ENCODE peak calls at places on chromosomes 5 and 9, in five cellular contexts. One of them, this sample, is unnamed.

GRCh38 chr9:84991506-84991855 is 322.0 kb downstream of the NTRK2 start:
- DNase-seq in breast epithelium: no peak
- DNase-seq in left ventricle myocardium inferior: no peak
- DNase-seq in caudate nucleus: no peak
- DNase-seq in K562: no peak
- DNase-seq in this sample: no peak

GRCh38 chr5:147887026-147887627 is 8.6 kb downstream of the SCGB3A2 start:
- DNase-seq in breast epithelium: no peak
- DNase-seq in left ventricle myocardium inferior: no peak
- DNase-seq in caudate nucleus: no peak
- DNase-seq in K562: no peak
- DNase-seq in this sample: no peak

GRCh38 chr5:154826-155225 is 36.5 kb upstream of the LRRC14B start:
- DNase-seq in breast epithelium: no peak
- DNase-seq in left ventricle myocardium inferior: no peak
- DNase-seq in caudate nucleus: no peak
- DNase-seq in K562: no peak
- DNase-seq in this sample: peak

GRCh38 chr5:157506981-157507780 is 47.2 kb downstream of the NIPAL4 start:
- DNase-seq in breast epithelium: no peak
- DNase-seq in left ventricle myocardium inferior: no peak
- DNase-seq in caudate nucleus: no peak
- DNase-seq in K562: no peak
- DNase-seq in this sample: no peak

GRCh38 chr5:133877351-133878235 is 90.8 kb downstream of the C5orf15 start:
- DNase-seq in breast epithelium: no peak
- DNase-seq in left ventricle myocardium inferior: no peak
- DNase-seq in caudate nucleus: no peak
- DNase-seq in K562: no peak
- DNase-seq in this sample: no peak

GRCh38 chr5:96614110-96614691 is 48.0 kb upstream of the CAST start:
- DNase-seq in breast epithelium: peak
- DNase-seq in left ventricle myocardium inferior: no peak
- DNase-seq in caudate nucleus: no peak
- DNase-seq in K562: peak
- DNase-seq in this sample: peak

GRCh38 chr9:128027166-128027539 is 40.0 kb downstream of the NAIF1 start:
- DNase-seq in breast epithelium: no peak
- DNase-seq in left ventricle myocardium inferior: no peak
- DNase-seq in caudate nucleus: no peak
- DNase-seq in K562: no peak
- DNase-seq in this sample: peak

GRCh38 chr9:134597041-134597913 is 44.3 kb upstream of the COL5A1 start:
- DNase-seq in breast epithelium: no peak
- DNase-seq in left ventricle myocardium inferior: no peak
- DNase-seq in caudate nucleus: no peak
- DNase-seq in K562: no peak
- DNase-seq in this sample: no peak

GRCh38 chr9:114281421-114282103 is 41.3 kb upstream of the ORM1 start:
- DNase-seq in breast epithelium: no peak
- DNase-seq in left ventricle myocardium inferior: peak
- DNase-seq in caudate nucleus: no peak
- DNase-seq in K562: no peak
- DNase-seq in this sample: no peak

GRCh38 chr5:106649031-106649430 is 1021.7 kb downstream of the EFNA5 start:
- DNase-seq in breast epithelium: no peak
- DNase-seq in left ventricle myocardium inferior: no peak
- DNase-seq in caudate nucleus: no peak
- DNase-seq in K562: no peak
- DNase-seq in this sample: no peak

GRCh38 chr5:150061538-150061995 is 24.8 kb downstream of the CSF1R start:
- DNase-seq in breast epithelium: no peak
- DNase-seq in left ventricle myocardium inferior: no peak
- DNase-seq in caudate nucleus: no peak
- DNase-seq in K562: no peak
- DNase-seq in this sample: no peak

GRCh38 chr9:110183208-110184145 is 24.5 kb downstream of the C9orf152 start:
- DNase-seq in breast epithelium: peak
- DNase-seq in left ventricle myocardium inferior: no peak
- DNase-seq in caudate nucleus: no peak
- DNase-seq in K562: peak
- DNase-seq in this sample: peak

GRCh38 chr9:81634915-81635516 is 54.3 kb downstream of the TLE1 start:
- DNase-seq in breast epithelium: no peak
- DNase-seq in left ventricle myocardium inferior: no peak
- DNase-seq in caudate nucleus: no peak
- DNase-seq in K562: no peak
- DNase-seq in this sample: no peak

GRCh38 chr9:13791816-13792215 is 512.3 kb upstream of the MPDZ start:
- DNase-seq in breast epithelium: no peak
- DNase-seq in left ventricle myocardium inferior: no peak
- DNase-seq in caudate nucleus: no peak
- DNase-seq in K562: no peak
- DNase-seq in this sample: no peak

GRCh38 chr5:160048131-160048530 is 39.2 kb downstream of the TTC1 start:
- DNase-seq in breast epithelium: no peak
- DNase-seq in left ventricle myocardium inferior: no peak
- DNase-seq in caudate nucleus: no peak
- DNase-seq in K562: no peak
- DNase-seq in this sample: no peak

GRCh38 chr9:135050072-135050990 is 37.1 kb upstream of the OLFM1 start:
- DNase-seq in breast epithelium: no peak
- DNase-seq in left ventricle myocardium inferior: no peak
- DNase-seq in caudate nucleus: no peak
- DNase-seq in K562: no peak
- DNase-seq in this sample: peak

GRCh38 chr5:61840354-61840753 is 465.7 kb upstream of the KIF2A start:
- DNase-seq in breast epithelium: no peak
- DNase-seq in left ventricle myocardium inferior: no peak
- DNase-seq in caudate nucleus: no peak
- DNase-seq in K562: no peak
- DNase-seq in this sample: no peak

GRCh38 chr9:16337322-16338029 is 533.0 kb downstream of the BNC2 start:
- DNase-seq in breast epithelium: no peak
- DNase-seq in left ventricle myocardium inferior: no peak
- DNase-seq in caudate nucleus: no peak
- DNase-seq in K562: no peak
- DNase-seq in this sample: no peak

GRCh38 chr9:127330501-127330900 is 65.9 kb downstream of the GARNL3 start:
- DNase-seq in breast epithelium: no peak
- DNase-seq in left ventricle myocardium inferior: no peak
- DNase-seq in caudate nucleus: no peak
- DNase-seq in K562: no peak
- DNase-seq in this sample: no peak

GRCh38 chr5:141783599-141784296 is 94.5 kb downstream of the PCDH1 start:
- DNase-seq in breast epithelium: no peak
- DNase-seq in left ventricle myocardium inferior: no peak
- DNase-seq in caudate nucleus: no peak
- DNase-seq in K562: no peak
- DNase-seq in this sample: no peak

GRCh38 chr9:123349691-123350480 is 6.1 kb upstream of the CRB2 start:
- DNase-seq in breast epithelium: peak
- DNase-seq in left ventricle myocardium inferior: no peak
- DNase-seq in caudate nucleus: no peak
- DNase-seq in K562: peak
- DNase-seq in this sample: no peak

GRCh38 chr9:130301483-130302286 is 36.1 kb downstream of the HMCN2 start:
- DNase-seq in breast epithelium: peak
- DNase-seq in left ventricle myocardium inferior: peak
- DNase-seq in caudate nucleus: no peak
- DNase-seq in K562: no peak
- DNase-seq in this sample: peak

GRCh38 chr9:137646341-137646740 is 27.5 kb downstream of the EHMT1 start:
- DNase-seq in breast epithelium: no peak
- DNase-seq in left ventricle myocardium inferior: peak
- DNase-seq in caudate nucleus: no peak
- DNase-seq in K562: no peak
- DNase-seq in this sample: no peak

GRCh38 chr9:137645211-137645610 is 26.4 kb downstream of the EHMT1 start:
- DNase-seq in breast epithelium: no peak
- DNase-seq in left ventricle myocardium inferior: no peak
- DNase-seq in caudate nucleus: no peak
- DNase-seq in K562: no peak
- DNase-seq in this sample: no peak

GRCh38 chr9:137648396-137648795 is 29.6 kb downstream of the EHMT1 start:
- DNase-seq in breast epithelium: no peak
- DNase-seq in left ventricle myocardium inferior: no peak
- DNase-seq in caudate nucleus: no peak
- DNase-seq in K562: no peak
- DNase-seq in this sample: no peak

GRCh38 chr9:137649553-137649952 is 30.7 kb downstream of the EHMT1 start:
- DNase-seq in breast epithelium: no peak
- DNase-seq in left ventricle myocardium inferior: no peak
- DNase-seq in caudate nucleus: no peak
- DNase-seq in K562: no peak
- DNase-seq in this sample: no peak

DNA sequence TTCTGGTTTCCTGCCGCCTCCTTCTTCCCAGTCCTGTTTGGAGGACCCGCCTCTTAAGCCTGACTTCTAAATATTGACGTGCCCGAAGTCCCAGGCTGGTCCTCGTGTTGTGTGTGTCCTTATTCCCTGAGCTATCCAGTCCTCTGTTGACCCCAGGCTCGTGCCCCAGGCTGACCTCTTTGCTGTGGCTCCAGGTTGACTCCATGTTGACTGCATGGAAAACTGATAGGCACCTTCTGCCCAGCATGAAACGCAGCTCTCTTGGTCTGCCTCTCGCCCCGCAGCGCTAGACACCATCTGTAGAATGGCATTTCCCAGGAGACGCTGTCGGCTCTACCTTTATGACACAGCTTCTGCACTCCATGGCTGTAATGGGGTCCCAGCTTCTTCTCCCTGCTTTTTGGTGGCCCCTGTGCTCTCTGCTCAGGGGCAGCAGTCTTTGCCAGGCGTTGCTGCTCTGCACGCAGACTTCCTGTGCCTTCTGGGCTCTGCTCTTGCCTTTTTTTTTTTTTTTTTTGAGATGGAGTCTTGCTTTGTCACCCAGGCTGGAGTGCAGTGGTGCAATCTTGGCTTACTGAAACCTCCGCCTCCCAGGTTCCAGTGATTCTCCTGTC is 28.4 kb downstream of the EHMT1 start:
- DNase-seq in breast epithelium: no peak
- DNase-seq in left ventricle myocardium inferior: peak
- DNase-seq in caudate nucleus: no peak
- DNase-seq in K562: no peak
- DNase-seq in this sample: no peak
- H3K27ac ChIP-seq in breast epithelium: no peak
- H3K27ac ChIP-seq in left ventricle myocardium inferior: no peak
- H3K27ac ChIP-seq in caudate nucleus: no peak
- H3K27ac ChIP-seq in K562: no peak
- H3K27ac ChIP-seq in this sample: no peak

GRCh38 chr9:100591139-100591538 is 13.3 kb downstream of the CAVIN4 start:
- DNase-seq in breast epithelium: no peak
- DNase-seq in left ventricle myocardium inferior: no peak
- DNase-seq in caudate nucleus: no peak
- DNase-seq in K562: no peak
- DNase-seq in this sample: no peak
- H3K27ac ChIP-seq in breast epithelium: no peak
- H3K27ac ChIP-seq in left ventricle myocardium inferior: no peak
- H3K27ac ChIP-seq in caudate nucleus: peak
- H3K27ac ChIP-seq in K562: no peak
- H3K27ac ChIP-seq in this sample: no peak

GRCh38 chr9:98607152-98607551 is 101.6 kb downstream of the GABBR2 start:
- DNase-seq in breast epithelium: no peak
- DNase-seq in left ventricle myocardium inferior: no peak
- DNase-seq in caudate nucleus: no peak
- DNase-seq in K562: no peak
- DNase-seq in this sample: no peak
- H3K27ac ChIP-seq in breast epithelium: no peak
- H3K27ac ChIP-seq in left ventricle myocardium inferior: no peak
- H3K27ac ChIP-seq in caudate nucleus: no peak
- H3K27ac ChIP-seq in K562: no peak
- H3K27ac ChIP-seq in this sample: no peak

GRCh38 chr5:35878079-35878478 is 21.4 kb downstream of the IL7R start:
- DNase-seq in breast epithelium: no peak
- DNase-seq in left ventricle myocardium inferior: no peak
- DNase-seq in caudate nucleus: no peak
- DNase-seq in K562: no peak
- DNase-seq in this sample: no peak

GRCh38 chr5:35876454-35876853 is 19.8 kb downstream of the IL7R start:
- DNase-seq in breast epithelium: no peak
- DNase-seq in left ventricle myocardium inferior: no peak
- DNase-seq in caudate nucleus: no peak
- DNase-seq in K562: no peak
- DNase-seq in this sample: no peak

GRCh38 chr5:35876922-35877321 is 20.2 kb downstream of the IL7R start:
- DNase-seq in breast epithelium: no peak
- DNase-seq in left ventricle myocardium inferior: no peak
- DNase-seq in caudate nucleus: no peak
- DNase-seq in K562: no peak
- DNase-seq in this sample: no peak

GRCh38 chr5:35879649-35880048 is 23.0 kb downstream of the IL7R start:
- DNase-seq in breast epithelium: no peak
- DNase-seq in left ventricle myocardium inferior: no peak
- DNase-seq in caudate nucleus: no peak
- DNase-seq in K562: no peak
- DNase-seq in this sample: no peak

GRCh38 chr5:35877655-35878054 is 21.0 kb downstream of the IL7R start:
- DNase-seq in breast epithelium: no peak
- DNase-seq in left ventricle myocardium inferior: no peak
- DNase-seq in caudate nucleus: no peak
- DNase-seq in K562: no peak
- DNase-seq in this sample: no peak
- H3K27ac ChIP-seq in breast epithelium: no peak
- H3K27ac ChIP-seq in left ventricle myocardium inferior: no peak
- H3K27ac ChIP-seq in caudate nucleus: no peak
- H3K27ac ChIP-seq in K562: no peak
- H3K27ac ChIP-seq in this sample: no peak

GRCh38 chr5:181234455-181235306 is 9.0 kb downstream of the RACK1 start:
- DNase-seq in breast epithelium: no peak
- DNase-seq in left ventricle myocardium inferior: no peak
- DNase-seq in caudate nucleus: no peak
- DNase-seq in K562: no peak
- DNase-seq in this sample: no peak

GRCh38 chr5:181235689-181236366 is 7.9 kb downstream of the RACK1 start:
- DNase-seq in breast epithelium: no peak
- DNase-seq in left ventricle myocardium inferior: no peak
- DNase-seq in caudate nucleus: no peak
- DNase-seq in K562: no peak
- DNase-seq in this sample: no peak

GRCh38 chr5:181236471-181236870 is 7.2 kb downstream of the RACK1 start:
- DNase-seq in breast epithelium: no peak
- DNase-seq in left ventricle myocardium inferior: no peak
- DNase-seq in caudate nucleus: no peak
- DNase-seq in K562: no peak
- DNase-seq in this sample: no peak

GRCh38 chr5:181234116-181234454 is 9.6 kb downstream of the RACK1 start:
- DNase-seq in breast epithelium: no peak
- DNase-seq in left ventricle myocardium inferior: no peak
- DNase-seq in caudate nucleus: no peak
- DNase-seq in K562: no peak
- DNase-seq in this sample: no peak

DNA sequence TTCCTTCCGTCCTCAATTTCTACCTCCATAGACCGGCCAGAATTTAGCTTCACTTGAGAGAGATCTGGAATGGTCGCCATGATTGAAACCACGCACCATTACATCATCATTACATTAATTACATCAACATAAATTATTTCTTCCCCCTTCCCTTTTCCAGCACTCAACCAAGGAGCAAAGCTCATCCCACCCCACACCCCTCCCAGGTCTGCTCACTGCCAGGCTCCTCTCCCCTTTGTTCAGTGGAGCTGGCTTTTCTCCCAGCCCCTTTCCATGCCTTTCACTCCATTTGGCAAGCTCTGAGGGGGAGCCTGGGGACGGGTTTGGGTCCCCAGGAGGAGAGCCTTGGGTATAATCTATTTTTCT is 8.4 kb downstream of the RACK1 start:
- DNase-seq in breast epithelium: no peak
- DNase-seq in left ventricle myocardium inferior: no peak
- DNase-seq in caudate nucleus: no peak
- DNase-seq in K562: no peak
- DNase-seq in this sample: no peak
- H3K27ac ChIP-seq in breast epithelium: no peak
- H3K27ac ChIP-seq in left ventricle myocardium inferior: no peak
- H3K27ac ChIP-seq in caudate nucleus: no peak
- H3K27ac ChIP-seq in K562: peak
- H3K27ac ChIP-seq in this sample: no peak